ENCODE peak calls at places on chromosomes 6 and 20, in ten cellular contexts. K, O, U, M, Q, L, A, E, F and D are unnamed samples.

GRCh38 chr6:140052757-140053729 is 678.6 kb upstream of the CITED2 start:
- DNase-seq in U (no peak), F (no peak), E (no peak), L (peak), Q (no peak), A (no peak), M (no peak), O (no peak), K (peak), D (no peak)

GRCh38 chr20:51731771-51732453 is 36.3 kb downstream of the ATP9A start:
- DNase-seq in F (no peak), U (no peak), L (no peak), A (no peak), M (peak), E (no peak), O (no peak), K (peak), Q (no peak), D (no peak)

GRCh38 chr6:110367001-110367400 is 8.9 kb upstream of the METTL24 start:
- DNase-seq in E (no peak), M (no peak), U (no peak), A (no peak), O (no peak), L (no peak), K (no peak), F (no peak), Q (no peak), D (no peak)

GRCh38 chr6:80280258-80281010 is 174.0 kb downstream of the BCKDHB start:
- DNase-seq in F (no peak), Q (no peak), E (no peak), O (no peak), A (no peak), M (no peak), L (no peak), U (no peak), K (peak), D (no peak)

GRCh38 chr6:8174571-8174970 is 72.2 kb upstream of the EEF1E1 start:
- DNase-seq in E (no peak), A (no peak), K (no peak), O (no peak), U (no peak), Q (no peak), M (no peak), F (no peak), L (no peak), D (no peak)

GRCh38 chr20:15965165-15965564 is 608.1 kb downstream of the KIF16B start:
- DNase-seq in L (no peak), E (no peak), M (no peak), K (no peak), F (no peak), Q (no peak), O (no peak), A (no peak), U (no peak), D (no peak)

GRCh38 chr20:35004051-35004725 is 48.5 kb downstream of the MYH7B start:
- DNase-seq in O (no peak), A (no peak), K (no peak), U (peak), M (peak), L (no peak), F (peak), Q (no peak), E (no peak), D (no peak)

GRCh38 chr20:1278993-1279392 is 12.9 kb downstream of the SNPH start:
- DNase-seq in K (no peak), Q (no peak), E (no peak), M (no peak), L (no peak), F (no peak), A (no peak), O (no peak), U (no peak), D (no peak)

GRCh38 chr6:142400495-142400894 is 98.7 kb downstream of the ADGRG6 start:
- DNase-seq in M (no peak), K (peak), Q (no peak), U (no peak), E (no peak), O (no peak), A (no peak), F (no peak), L (no peak), D (no peak)

GRCh38 chr20:32830437-32830836 is 10.7 kb downstream of the MAPRE1 start:
- DNase-seq in L (no peak), K (peak), E (no peak), F (no peak), M (no peak), U (no peak), O (no peak), Q (no peak), A (no peak), D (no peak)

GRCh38 chr6:126716012-126716411 is 376.1 kb downstream of the CENPW start:
- DNase-seq in A (no peak), U (no peak), K (no peak), E (no peak), F (no peak), L (no peak), Q (no peak), O (no peak), M (no peak), D (no peak)

GRCh38 chr20:46353506-46354206 is 45.4 kb upstream of the CDH22 start:
- DNase-seq in A (no peak), O (no peak), F (no peak), K (no peak), E (no peak), U (no peak), M (no peak), Q (no peak), L (no peak), D (no peak)

GRCh38 chr20:53154540-53154939 is 182.4 kb downstream of the TSHZ2 start:
- DNase-seq in U (no peak), M (no peak), E (no peak), L (no peak), A (no peak), K (no peak), O (no peak), F (no peak), Q (no peak), D (no peak)

GRCh38 chr6:113586413-113586812 is 270.7 kb upstream of the MARCKS start:
- DNase-seq in Q (no peak), K (peak), E (no peak), L (no peak), M (no peak), A (no peak), U (no peak), F (no peak), O (no peak), D (no peak)

GRCh38 chr6:30202366-30202765 is 10.8 kb downstream of the TRIM26 start:
- DNase-seq in K (no peak), L (no peak), F (no peak), U (no peak), O (no peak), M (no peak), Q (no peak), E (no peak), A (no peak), D (no peak)

GRCh38 chr20:40690836-40691565 is 2.0 kb upstream of the MAFB start:
- DNase-seq in F (no peak), E (no peak), U (no peak), L (no peak), A (no peak), O (no peak), K (no peak), M (no peak), Q (no peak), D (no peak)

GRCh38 chr20:60011512-60012507 is 53.6 kb downstream of the CDH26 start:
- DNase-seq in F (no peak), E (no peak), M (no peak), U (no peak), Q (no peak), K (no peak), L (no peak), O (no peak), A (peak), D (peak)

GRCh38 chr6:130670142-130670541 is 157.1 kb upstream of the SMLR1 start:
- DNase-seq in F (no peak), U (no peak), M (no peak), A (no peak), O (no peak), E (no peak), K (no peak), L (no peak), Q (no peak), D (no peak)

GRCh38 chr6:24753545-24753944 is 21.2 kb upstream of the GMNN start:
- DNase-seq in E (no peak), M (no peak), L (no peak), K (no peak), O (no peak), F (no peak), Q (no peak), U (no peak), A (no peak), D (no peak)

GRCh38 chr6:108294787-108295625 is at the start of gene AFG1L:
- DNase-seq in O (peak), F (peak), K (peak), M (peak), A (peak), E (peak), L (peak), U (peak), Q (peak), D (peak)

GRCh38 chr6:111750753-111751684 is 122.2 kb downstream of the FYN start:
- DNase-seq in O (no peak), A (no peak), M (no peak), U (no peak), F (no peak), L (no peak), K (peak), Q (no peak), E (peak), D (peak)

GRCh38 chr20:51750037-51750769 is 18.0 kb downstream of the ATP9A start:
- DNase-seq in A (no peak), M (peak), U (peak), F (peak), O (peak), L (no peak), K (peak), E (no peak), Q (peak), D (no peak)

GRCh38 chr6:162733489-162733888 is 5.7 kb downstream of the PACRG start:
- DNase-seq in Q (no peak), M (no peak), F (no peak), O (no peak), L (no peak), A (no peak), E (no peak), K (no peak), U (no peak), D (no peak)

GRCh38 chr6:40378071-40378724 is 209.0 kb downstream of the LRFN2 start:
- DNase-seq in Q (no peak), M (no peak), A (peak), F (no peak), O (no peak), E (no peak), L (no peak), U (no peak), K (no peak), D (peak)

GRCh38 chr6:19050765-19051164 is 663.6 kb downstream of the RNF144B start:
- DNase-seq in A (no peak), O (no peak), Q (no peak), F (no peak), M (no peak), L (no peak), E (no peak), K (no peak), U (no peak), D (no peak)

GRCh38 chr20:17562804-17563305 is 7.0 kb upstream of the DSTN start:
- DNase-seq in M (no peak), U (peak), F (no peak), E (no peak), K (peak), Q (no peak), O (no peak), A (no peak), L (no peak), D (no peak)

GRCh38 chr6:18053071-18053475 is 65.6 kb upstream of the KIF13A start:
- DNase-seq in O (no peak), L (no peak), A (no peak), Q (no peak), F (no peak), M (no peak), E (no peak), K (no peak), U (no peak), D (no peak)

GRCh38 chr20:35004749-35005462 is 49.2 kb downstream of the MYH7B start:
- DNase-seq in A (no peak), Q (no peak), M (peak), K (no peak), U (peak), O (no peak), L (peak), E (no peak), F (no peak), D (no peak)

GRCh38 chr6:43386492-43386891 is 17.0 kb upstream of the ZNF318 start:
- DNase-seq in E (no peak), U (no peak), L (no peak), Q (no peak), M (no peak), F (no peak), K (no peak), O (no peak), A (no peak), D (no peak)

GRCh38 chr20:50460608-50461268 is 49.4 kb upstream of the PTPN1 start:
- DNase-seq in F (peak), U (peak), A (peak), Q (peak), M (peak), E (peak), O (peak), L (peak), K (peak), D (peak)

GRCh38 chr6:129849456-129849855 is 11.7 kb downstream of the TMEM244 start:
- DNase-seq in Q (peak), U (no peak), F (no peak), A (no peak), K (peak), M (no peak), O (no peak), L (no peak), E (no peak), D (no peak)

DNA sequence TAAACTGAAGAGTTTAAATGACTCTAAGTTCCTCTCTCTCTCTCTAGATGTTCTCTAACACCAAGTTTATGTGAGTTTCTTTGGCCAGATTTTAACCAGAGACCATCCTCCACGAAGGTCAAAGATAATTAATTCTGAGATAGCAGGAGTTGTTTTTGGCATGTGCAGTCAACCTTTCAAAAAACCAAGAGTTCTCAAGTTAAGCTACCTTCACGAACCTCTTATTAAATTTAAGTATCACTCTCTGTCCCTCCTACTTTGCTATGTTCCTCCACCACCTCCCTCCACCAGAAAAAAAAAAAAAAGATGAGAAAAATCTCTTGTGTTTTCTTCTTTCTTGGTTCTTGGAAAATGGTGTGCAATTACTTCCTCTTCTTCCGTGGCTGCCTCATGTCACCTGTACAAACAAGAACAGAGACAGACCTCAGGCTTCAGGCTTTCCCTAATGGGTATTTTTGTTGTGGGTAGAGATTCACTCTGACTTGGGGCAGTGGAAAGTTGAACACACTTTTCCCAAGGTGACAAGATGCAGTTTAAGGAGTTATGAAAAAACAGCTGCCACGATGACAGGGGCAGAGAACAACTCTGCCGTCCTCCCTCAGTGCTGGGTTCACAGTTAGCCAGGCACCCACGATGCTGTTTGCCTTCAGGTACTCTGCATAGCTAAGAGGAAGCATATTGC is 64.3 kb downstream of the ADTRP start:
- DNase-seq in A (no peak), O (no peak), L (no peak), U (no peak), Q (no peak), K (no peak), E (peak), F (no peak), M (no peak), D (no peak)
- H3K4me3 ChIP-seq in A (no peak), O (no peak), L (no peak), U (no peak), Q (no peak), K (no peak), E (no peak), F (no peak), M (no peak), D (no peak)

GRCh38 chr6:121443953-121444590 is 8.6 kb downstream of the GJA1 start:
- DNase-seq in A (no peak), F (no peak), E (no peak), O (no peak), U (no peak), K (peak), M (no peak), L (no peak), Q (no peak), D (no peak)

GRCh38 chr6:121437861-121438651 is 2.6 kb downstream of the GJA1 start:
- DNase-seq in M (no peak), K (peak), O (peak), L (no peak), A (no peak), E (no peak), Q (no peak), F (peak), U (peak), D (no peak)

GRCh38 chr6:121439456-121440250 is 4.2 kb downstream of the GJA1 start:
- DNase-seq in K (no peak), L (no peak), U (no peak), A (no peak), E (no peak), M (no peak), F (no peak), Q (no peak), O (no peak), D (no peak)

GRCh38 chr6:121442591-121442990 is 7.1 kb downstream of the GJA1 start:
- DNase-seq in E (no peak), U (no peak), M (no peak), A (no peak), F (no peak), Q (no peak), L (no peak), O (no peak), K (no peak), D (no peak)

GRCh38 chr6:121441477-121441876 is 6.0 kb downstream of the GJA1 start:
- DNase-seq in O (no peak), M (no peak), F (no peak), E (no peak), Q (no peak), U (no peak), A (no peak), L (no peak), K (no peak), D (no peak)
- H3K4me3 ChIP-seq in O (peak), M (peak), F (peak), E (no peak), Q (no peak), U (peak), A (peak), L (no peak), K (no peak), D (no peak)

GRCh38 chr6:100228437-100229424 is 234.7 kb upstream of the MCHR2 start:
- DNase-seq in A (no peak), O (peak), K (peak), M (peak), E (peak), U (peak), Q (peak), L (peak), F (peak), D (no peak)
- H3K4me3 ChIP-seq in A (peak), O (peak), K (peak), M (peak), E (peak), U (peak), Q (peak), L (peak), F (peak), D (no peak)

GRCh38 chr6:13354331-13355042 is 26.1 kb upstream of the TBC1D7 start:
- DNase-seq in K (peak), O (no peak), U (no peak), L (no peak), A (no peak), M (no peak), E (no peak), Q (no peak), F (no peak), D (no peak)

GRCh38 chr6:13355043-13355945 is 27.0 kb upstream of the TBC1D7 start:
- DNase-seq in F (no peak), O (no peak), Q (peak), E (peak), L (no peak), M (no peak), K (peak), U (no peak), A (no peak), D (no peak)

GRCh38 chr6:13357551-13358075 is 29.3 kb upstream of the TBC1D7 start:
- DNase-seq in O (no peak), L (no peak), M (no peak), K (no peak), F (no peak), E (no peak), A (no peak), U (no peak), Q (no peak), D (no peak)

GRCh38 chr6:13358486-13358885 is 30.1 kb upstream of the TBC1D7 start:
- DNase-seq in L (no peak), M (no peak), A (no peak), F (no peak), U (no peak), K (no peak), Q (no peak), E (no peak), O (no peak), D (no peak)

DNA sequence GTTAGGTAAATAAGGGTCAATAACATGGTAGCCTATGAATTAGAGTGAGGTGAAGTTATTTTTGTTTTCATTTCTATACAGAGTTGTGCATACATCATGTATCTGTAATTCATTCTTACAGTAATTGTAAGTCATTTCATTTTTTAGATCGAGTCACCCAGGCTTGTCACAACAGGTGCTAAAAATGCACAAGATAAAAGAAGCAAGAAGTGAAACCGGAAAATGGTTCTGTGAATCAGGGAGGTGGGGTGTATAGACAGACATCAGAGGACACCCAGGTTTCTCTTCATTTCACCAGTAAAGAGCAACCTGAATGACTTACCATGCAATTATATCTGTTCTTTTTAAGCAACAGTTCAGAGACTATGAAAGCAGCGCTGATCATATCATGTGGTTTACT is 27.6 kb upstream of the TBC1D7 start:
- DNase-seq in U (no peak), Q (no peak), M (no peak), F (no peak), L (no peak), E (peak), K (no peak), A (no peak), O (no peak), D (peak)
- H3K4me3 ChIP-seq in U (no peak), Q (peak), M (no peak), F (no peak), L (no peak), E (peak), K (no peak), A (no peak), O (no peak), D (no peak)

DNA sequence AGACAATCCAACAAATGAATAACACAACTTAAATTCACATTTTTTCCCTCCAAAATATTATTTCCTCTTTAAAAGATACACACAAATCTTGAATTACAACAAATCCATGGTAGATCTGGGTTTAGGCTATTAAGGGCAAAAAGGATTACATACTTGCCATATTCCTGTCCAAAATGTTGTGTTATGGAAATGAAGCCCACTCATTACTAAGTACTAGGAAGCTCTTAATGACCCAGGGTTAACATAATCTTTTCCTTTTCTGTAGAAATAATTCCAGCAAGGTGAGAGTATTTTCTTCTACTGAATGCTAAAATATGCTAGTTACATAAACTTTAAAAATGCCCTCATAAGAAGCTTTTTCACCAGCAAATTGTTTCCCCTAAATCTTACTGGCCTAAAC is 1.6 kb downstream of the SHPRH start:
- DNase-seq in Q (no peak), E (no peak), O (no peak), K (no peak), A (no peak), F (no peak), M (no peak), L (no peak), U (no peak), D (no peak)
- H3K4me3 ChIP-seq in Q (peak), E (no peak), O (peak), K (no peak), A (peak), F (peak), M (peak), L (peak), U (peak), D (peak)

DNA sequence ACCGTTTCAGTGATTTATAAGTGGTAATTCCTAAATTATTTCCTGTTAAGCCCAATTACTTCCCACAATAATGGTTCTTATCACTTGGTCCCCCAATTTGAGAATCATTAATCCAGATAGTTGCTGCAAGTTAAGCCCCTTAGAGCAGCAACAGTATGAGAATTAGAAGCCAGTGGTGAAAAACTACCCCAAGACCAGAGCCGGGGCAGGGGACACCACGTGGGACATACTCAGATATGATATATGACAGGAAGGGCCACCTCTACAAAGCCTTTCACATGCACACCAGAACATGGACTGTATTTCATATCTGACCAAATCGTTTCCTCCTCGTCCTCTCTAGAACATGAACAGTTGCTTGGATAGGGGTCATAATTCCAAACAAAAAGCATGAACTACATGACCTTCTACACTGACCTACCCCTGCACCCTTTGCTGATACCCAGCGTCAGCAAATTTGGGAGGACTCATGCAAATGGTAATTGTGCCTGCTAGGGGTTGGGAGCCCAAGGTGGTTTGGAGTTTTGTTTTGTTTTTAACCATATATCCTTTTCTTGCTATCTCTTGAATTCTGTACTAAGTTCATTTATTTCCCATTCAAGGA is 3.9 kb downstream of the JAG1 start:
- DNase-seq in K (no peak), E (no peak), U (no peak), F (no peak), Q (no peak), L (no peak), M (no peak), O (no peak), A (no peak), D (no peak)
- H3K4me3 ChIP-seq in K (peak), E (no peak), U (peak), F (peak), Q (no peak), L (no peak), M (peak), O (peak), A (peak), D (no peak)